ENCODE peak calls at places on chromosomes 11 and 22, in six cellular contexts. One of them, this sample, is unnamed.
A peak's percentile ranks its signal among the peaks of the same experiment; 100 is the strongest.

GRCh38 chr22:24981656-24982055 is 29.1 kb downstream of the KIAA1671 start:
- DNase-seq in amygdala: no peak
- DNase-seq in posterior vena cava: no peak
- DNase-seq in Caki2: no peak
- DNase-seq in central memory CD8-positive, alpha-beta T cell: no peak
- DNase-seq in GM20000: no peak
- DNase-seq in this sample: no peak

GRCh38 chr11:111541209-111542061 is 915 bp downstream of the LAYN start:
- DNase-seq in amygdala: no peak
- DNase-seq in posterior vena cava: no peak
- DNase-seq in Caki2: no peak
- DNase-seq in central memory CD8-positive, alpha-beta T cell: no peak
- DNase-seq in GM20000: peak; percentile 43
- DNase-seq in this sample: peak; percentile 96

GRCh38 chr11:77207019-77207485 is 79.0 kb downstream of the MYO7A start:
- DNase-seq in amygdala: no peak
- DNase-seq in posterior vena cava: peak; percentile 65
- DNase-seq in Caki2: no peak
- DNase-seq in central memory CD8-positive, alpha-beta T cell: no peak
- DNase-seq in GM20000: no peak
- DNase-seq in this sample: no peak

GRCh38 chr11:78261367-78261766 is 72.6 kb downstream of the USP35 start:
- DNase-seq in amygdala: no peak
- DNase-seq in posterior vena cava: no peak
- DNase-seq in Caki2: no peak
- DNase-seq in central memory CD8-positive, alpha-beta T cell: no peak
- DNase-seq in GM20000: no peak
- DNase-seq in this sample: no peak

GRCh38 chr22:35549338-35549737 is 8.7 kb downstream of the RASD2 start:
- DNase-seq in amygdala: no peak
- DNase-seq in posterior vena cava: no peak
- DNase-seq in Caki2: no peak
- DNase-seq in central memory CD8-positive, alpha-beta T cell: no peak
- DNase-seq in GM20000: no peak
- DNase-seq in this sample: no peak

GRCh38 chr11:1255151-1255550 is 32.3 kb downstream of the MUC5B start:
- DNase-seq in amygdala: no peak
- DNase-seq in posterior vena cava: no peak
- DNase-seq in Caki2: no peak
- DNase-seq in central memory CD8-positive, alpha-beta T cell: no peak
- DNase-seq in GM20000: no peak
- DNase-seq in this sample: no peak

GRCh38 chr11:122642472-122642922 is 13.0 kb upstream of the UBASH3B start:
- DNase-seq in amygdala: no peak
- DNase-seq in posterior vena cava: no peak
- DNase-seq in Caki2: peak; percentile 98
- DNase-seq in central memory CD8-positive, alpha-beta T cell: no peak
- DNase-seq in GM20000: no peak
- DNase-seq in this sample: peak; percentile 93

GRCh38 chr22:29766632-29767288 is at the start of gene ZMAT5:
- DNase-seq in amygdala: peak; percentile 86
- DNase-seq in posterior vena cava: peak; percentile 98
- DNase-seq in Caki2: peak; percentile 99
- DNase-seq in central memory CD8-positive, alpha-beta T cell: peak; percentile 78
- DNase-seq in GM20000: peak; percentile 95
- DNase-seq in this sample: peak; percentile 90

GRCh38 chr22:34214372-34214771 is 294.1 kb upstream of the LARGE1 start:
- DNase-seq in amygdala: no peak
- DNase-seq in posterior vena cava: no peak
- DNase-seq in Caki2: no peak
- DNase-seq in central memory CD8-positive, alpha-beta T cell: no peak
- DNase-seq in GM20000: no peak
- DNase-seq in this sample: no peak

GRCh38 chr11:87428266-87428665 is 390.5 kb downstream of the TMEM135 start:
- DNase-seq in amygdala: no peak
- DNase-seq in posterior vena cava: no peak
- DNase-seq in Caki2: no peak
- DNase-seq in central memory CD8-positive, alpha-beta T cell: no peak
- DNase-seq in GM20000: no peak
- DNase-seq in this sample: no peak

GRCh38 chr11:48080301-48080861 is 100.0 kb downstream of the PTPRJ start:
- DNase-seq in amygdala: no peak
- DNase-seq in posterior vena cava: no peak
- DNase-seq in Caki2: no peak
- DNase-seq in central memory CD8-positive, alpha-beta T cell: no peak
- DNase-seq in GM20000: no peak
- DNase-seq in this sample: no peak

GRCh38 chr22:32745251-32745995 is 56.1 kb upstream of the TIMP3 start:
- DNase-seq in amygdala: no peak
- DNase-seq in posterior vena cava: no peak
- DNase-seq in Caki2: no peak
- DNase-seq in central memory CD8-positive, alpha-beta T cell: no peak
- DNase-seq in GM20000: no peak
- DNase-seq in this sample: peak; percentile 22

GRCh38 chr22:44221710-44222475 is 41.2 kb downstream of the PARVG start:
- DNase-seq in amygdala: no peak
- DNase-seq in posterior vena cava: no peak
- DNase-seq in Caki2: no peak
- DNase-seq in central memory CD8-positive, alpha-beta T cell: no peak
- DNase-seq in GM20000: no peak
- DNase-seq in this sample: no peak

GRCh38 chr11:32255876-32256275 is 165.0 kb downstream of the RCN1 start:
- DNase-seq in amygdala: no peak
- DNase-seq in posterior vena cava: no peak
- DNase-seq in Caki2: no peak
- DNase-seq in central memory CD8-positive, alpha-beta T cell: no peak
- DNase-seq in GM20000: no peak
- DNase-seq in this sample: no peak

GRCh38 chr11:128582496-128583366 is 4.6 kb downstream of the ETS1 start:
- DNase-seq in amygdala: no peak
- DNase-seq in posterior vena cava: no peak
- DNase-seq in Caki2: peak; percentile 34
- DNase-seq in central memory CD8-positive, alpha-beta T cell: no peak
- DNase-seq in GM20000: no peak
- DNase-seq in this sample: peak; percentile 94

GRCh38 chr11:110147965-110148709 is 54.9 kb downstream of the ZC3H12C start:
- DNase-seq in amygdala: no peak
- DNase-seq in posterior vena cava: no peak
- DNase-seq in Caki2: peak; percentile 51
- DNase-seq in central memory CD8-positive, alpha-beta T cell: no peak
- DNase-seq in GM20000: no peak
- DNase-seq in this sample: peak; percentile 91

GRCh38 chr11:64894812-64895452 is 16.5 kb upstream of the EHD1 start:
- DNase-seq in amygdala: no peak
- DNase-seq in posterior vena cava: no peak
- DNase-seq in Caki2: no peak
- DNase-seq in central memory CD8-positive, alpha-beta T cell: no peak
- DNase-seq in GM20000: no peak
- DNase-seq in this sample: no peak

GRCh38 chr11:30917859-30918478 is 331.8 kb upstream of the MPPED2 start:
- DNase-seq in amygdala: no peak
- DNase-seq in posterior vena cava: no peak
- DNase-seq in Caki2: peak; percentile 41
- DNase-seq in central memory CD8-positive, alpha-beta T cell: no peak
- DNase-seq in GM20000: peak; percentile 20
- DNase-seq in this sample: peak; percentile 33

GRCh38 chr11:8917157-8917820 is 6.3 kb downstream of the AKIP1 start:
- DNase-seq in amygdala: no peak
- DNase-seq in posterior vena cava: no peak
- DNase-seq in Caki2: peak; percentile 29
- DNase-seq in central memory CD8-positive, alpha-beta T cell: no peak
- DNase-seq in GM20000: no peak
- DNase-seq in this sample: peak; percentile 91

GRCh38 chr11:46298699-46299424 is 21.4 kb downstream of the CREB3L1 start:
- DNase-seq in amygdala: no peak
- DNase-seq in posterior vena cava: no peak
- DNase-seq in Caki2: no peak
- DNase-seq in central memory CD8-positive, alpha-beta T cell: no peak
- DNase-seq in GM20000: no peak
- DNase-seq in this sample: peak; percentile 74

GRCh38 chr11:118214210-118214914 is 10.4 kb downstream of the JAML start:
- DNase-seq in amygdala: no peak
- DNase-seq in posterior vena cava: no peak
- DNase-seq in Caki2: no peak
- DNase-seq in central memory CD8-positive, alpha-beta T cell: no peak
- DNase-seq in GM20000: no peak
- DNase-seq in this sample: no peak

GRCh38 chr11:96317985-96318384 is 25.0 kb downstream of the MAML2 start:
- DNase-seq in amygdala: no peak
- DNase-seq in posterior vena cava: no peak
- DNase-seq in Caki2: no peak
- DNase-seq in central memory CD8-positive, alpha-beta T cell: no peak
- DNase-seq in GM20000: no peak
- DNase-seq in this sample: peak; percentile 38

GRCh38 chr22:48352086-48352911 is 1475.4 kb downstream of the BRD1 start:
- DNase-seq in amygdala: no peak
- DNase-seq in posterior vena cava: peak; percentile 59
- DNase-seq in Caki2: no peak
- DNase-seq in central memory CD8-positive, alpha-beta T cell: no peak
- DNase-seq in GM20000: no peak
- DNase-seq in this sample: no peak

GRCh38 chr22:29726512-29727247 is 6.9 kb downstream of the CABP7 start:
- DNase-seq in amygdala: no peak
- DNase-seq in posterior vena cava: no peak
- DNase-seq in Caki2: no peak
- DNase-seq in central memory CD8-positive, alpha-beta T cell: no peak
- DNase-seq in GM20000: no peak
- DNase-seq in this sample: no peak

GRCh38 chr11:72777755-72778278 is 16.0 kb downstream of the STARD10 start:
- DNase-seq in amygdala: no peak
- DNase-seq in posterior vena cava: no peak
- DNase-seq in Caki2: no peak
- DNase-seq in central memory CD8-positive, alpha-beta T cell: no peak
- DNase-seq in GM20000: no peak
- DNase-seq in this sample: no peak

GRCh38 chr11:116224154-116224888 is 548.5 kb downstream of the BUD13 start:
- DNase-seq in amygdala: peak; percentile 7
- DNase-seq in posterior vena cava: peak; percentile 76
- DNase-seq in Caki2: peak; percentile 12
- DNase-seq in central memory CD8-positive, alpha-beta T cell: peak; percentile 15
- DNase-seq in GM20000: peak; percentile 66
- DNase-seq in this sample: no peak

GRCh38 chr11:128399186-128399585 is 188.2 kb downstream of the ETS1 start:
- DNase-seq in amygdala: no peak
- DNase-seq in posterior vena cava: no peak
- DNase-seq in Caki2: no peak
- DNase-seq in central memory CD8-positive, alpha-beta T cell: no peak
- DNase-seq in GM20000: no peak
- DNase-seq in this sample: no peak

GRCh38 chr11:74444173-74444832 is 23.0 kb downstream of the KCNE3 start:
- DNase-seq in amygdala: no peak
- DNase-seq in posterior vena cava: no peak
- DNase-seq in Caki2: no peak
- DNase-seq in central memory CD8-positive, alpha-beta T cell: no peak
- DNase-seq in GM20000: no peak
- DNase-seq in this sample: no peak

GRCh38 chr22:21684492-21685163 is 18.8 kb downstream of the PPIL2 start:
- DNase-seq in amygdala: no peak
- DNase-seq in posterior vena cava: no peak
- DNase-seq in Caki2: no peak
- DNase-seq in central memory CD8-positive, alpha-beta T cell: no peak
- DNase-seq in GM20000: no peak
- DNase-seq in this sample: no peak

GRCh38 chr11:134270250-134270714 is 5.9 kb upstream of the GLB1L3 start:
- DNase-seq in amygdala: no peak
- DNase-seq in posterior vena cava: no peak
- DNase-seq in Caki2: no peak
- DNase-seq in central memory CD8-positive, alpha-beta T cell: no peak
- DNase-seq in GM20000: no peak
- DNase-seq in this sample: peak; percentile 21

GRCh38 chr11:59754494-59754858 is 700 bp upstream of the STX3 start:
- DNase-seq in amygdala: peak; percentile 19
- DNase-seq in posterior vena cava: no peak
- DNase-seq in Caki2: no peak
- DNase-seq in central memory CD8-positive, alpha-beta T cell: no peak
- DNase-seq in GM20000: peak; percentile 59
- DNase-seq in this sample: peak; percentile 20

GRCh38 chr11:3853545-3853842 is 2.0 kb upstream of the STIM1 start:
- DNase-seq in amygdala: no peak
- DNase-seq in posterior vena cava: no peak
- DNase-seq in Caki2: no peak
- DNase-seq in central memory CD8-positive, alpha-beta T cell: no peak
- DNase-seq in GM20000: no peak
- DNase-seq in this sample: no peak

This sample was measured in NCI-H226.